ENCODE peak calls at places on chromosomes 12 and 14, in five cellular contexts. K is GM06990, L is AG04450, O is fibroblast of lung, A is HepG2. V is an unnamed sample.

GRCh38 chr12:127389923-127390322 is 877.0 kb upstream of the TMEM132C start:
- DNase-seq in K (no peak), L (peak), O (peak), A (peak), V (peak)

GRCh38 chr12:54579696-54580333 is 8.6 kb downstream of the PPP1R1A start:
- DNase-seq in K (peak), L (peak), O (peak), A (peak), V (peak)

GRCh38 chr12:54631988-54632728 is 2.5 kb downstream of the LACRT start:
- DNase-seq in K (no peak), L (no peak), O (no peak), A (no peak), V (no peak)

GRCh38 chr12:23950775-23951391 is 1.4 kb upstream of the SOX5 start:
- DNase-seq in K (no peak), L (no peak), O (peak), A (peak), V (peak)

GRCh38 chr12:105041186-105041585 is 43.1 kb downstream of the ALDH1L2 start:
- DNase-seq in K (no peak), L (no peak), O (no peak), A (no peak), V (no peak)

GRCh38 chr14:105577339-105577861 is 51.0 kb downstream of the TMEM121 start:
- DNase-seq in K (peak), L (no peak), O (no peak), A (no peak), V (no peak)

GRCh38 chr14:100149789-100150611 is 9.4 kb downstream of the DEGS2 start:
- DNase-seq in K (no peak), L (no peak), O (no peak), A (no peak), V (no peak)

GRCh38 chr14:31967669-31967975 is 109.5 kb upstream of the ARHGAP5 start:
- DNase-seq in K (no peak), L (no peak), O (no peak), A (peak), V (no peak)

GRCh38 chr12:124543591-124544310 is 23.7 kb downstream of the NCOR2 start:
- DNase-seq in K (no peak), L (no peak), O (no peak), A (no peak), V (no peak)

GRCh38 chr14:37903561-37904191 is 304.0 kb upstream of the SSTR1 start:
- DNase-seq in K (no peak), L (peak), O (peak), A (peak), V (peak)

GRCh38 chr12:79121486-79121885 is 256.9 kb downstream of the SYT1 start:
- DNase-seq in K (no peak), L (no peak), O (no peak), A (no peak), V (peak)

GRCh38 chr12:57849035-57849434 is 2.5 kb upstream of the CTDSP2 start:
- DNase-seq in K (no peak), L (no peak), O (no peak), A (no peak), V (no peak)

GRCh38 chr12:110619534-110619953 is 5.6 kb downstream of the TCTN1 start:
- DNase-seq in K (peak), L (no peak), O (no peak), A (no peak), V (no peak)

DNA sequence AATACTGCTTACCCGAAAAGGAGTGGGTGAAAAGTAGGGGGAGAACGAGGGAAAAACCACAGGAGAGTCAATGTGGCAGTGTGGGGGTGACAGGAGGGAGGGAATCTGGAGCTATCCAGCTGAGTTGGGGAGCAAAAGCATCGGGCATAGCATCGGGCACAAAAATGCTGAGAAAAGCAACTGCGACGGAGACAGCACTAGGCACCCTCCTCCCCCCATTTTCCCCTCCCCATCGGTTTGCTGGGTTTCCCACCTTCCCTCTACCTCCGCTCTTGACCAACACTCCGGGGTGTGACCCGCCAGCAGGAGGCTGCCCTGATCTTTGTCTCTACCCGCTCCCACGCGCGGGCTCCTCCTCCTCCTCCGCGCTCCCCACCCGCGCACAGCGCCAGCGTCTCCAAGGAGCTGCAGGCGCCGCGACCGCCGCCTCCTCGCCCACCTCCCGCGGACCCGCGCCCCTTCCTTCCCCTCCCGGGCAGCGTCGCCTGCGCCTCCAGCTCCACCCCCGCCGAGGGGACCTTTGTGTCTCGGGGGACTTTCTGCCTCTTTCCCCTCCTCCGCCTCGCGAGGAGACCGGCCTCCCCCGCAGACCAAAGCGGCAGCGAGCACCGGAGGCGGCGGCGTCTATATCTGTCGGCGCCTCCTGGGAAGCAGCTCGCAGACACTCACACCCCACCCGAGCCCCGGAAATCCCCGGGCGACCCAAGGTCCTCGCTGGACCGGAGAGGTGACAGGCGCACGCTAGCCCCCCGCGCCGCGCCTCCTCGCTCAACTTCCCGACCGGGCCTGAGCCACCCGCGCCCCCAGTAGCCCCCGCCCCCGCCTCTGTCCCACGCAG is 939 bp downstream of the CDK17 start:
- DNase-seq in K (peak), L (no peak), O (peak), A (peak), V (peak)
- TF ChIP-seq CTCF in K (peak), L (peak), O (no peak), A (peak), V (peak)

DNA sequence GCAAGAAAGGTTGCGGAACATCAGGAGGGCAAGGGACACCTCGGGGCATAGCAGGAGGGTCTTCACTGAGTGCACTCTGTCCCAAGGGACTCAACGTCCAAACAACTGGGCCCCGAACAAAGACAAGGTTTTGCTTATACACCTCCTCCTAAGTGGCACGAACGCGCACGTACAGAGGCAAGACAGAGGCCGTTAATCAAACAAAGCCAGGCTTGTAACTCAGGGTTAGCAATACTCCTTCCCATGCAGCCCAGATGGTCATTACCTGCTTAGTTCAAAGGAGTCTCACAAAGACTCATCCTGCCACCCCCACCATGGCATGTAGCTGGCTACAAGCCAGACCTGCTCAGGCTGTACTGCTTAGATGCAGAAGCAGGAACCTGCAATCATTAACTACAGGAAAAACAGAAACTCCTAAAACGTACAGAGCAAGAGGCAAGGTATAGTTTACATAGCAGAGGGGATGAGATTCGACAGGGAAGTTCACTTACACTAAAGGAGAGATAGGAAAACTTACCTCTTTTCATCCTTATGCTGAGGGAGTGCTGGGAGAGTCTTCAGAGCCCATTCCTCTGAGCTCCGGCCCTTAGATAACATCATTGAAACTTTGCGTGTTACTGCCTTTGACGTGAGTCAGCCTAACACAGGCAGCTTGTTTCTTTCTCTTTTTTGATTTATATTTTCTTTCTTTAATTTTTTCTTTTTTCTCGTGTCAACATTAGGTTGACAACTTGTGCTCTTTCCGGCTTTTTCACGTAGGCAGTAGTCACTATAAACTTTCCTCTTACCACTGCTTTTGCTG is 1319.1 kb downstream of the TMEM121 start:
- DNase-seq in K (peak), L (no peak), O (no peak), A (peak), V (peak)
- H3K4me3 ChIP-seq in K (peak), L (no peak), O (no peak), A (peak), V (peak)

GRCh38 chr14:99028041-99028440 is 244.0 kb downstream of the BCL11B start:
- DNase-seq in K (no peak), L (no peak), O (no peak), A (no peak), V (no peak)

GRCh38 chr14:99029150-99029915 is 242.7 kb downstream of the BCL11B start:
- DNase-seq in K (no peak), L (no peak), O (no peak), A (no peak), V (no peak)

GRCh38 chr14:99029916-99030305 is 242.1 kb downstream of the BCL11B start:
- DNase-seq in K (no peak), L (no peak), O (no peak), A (no peak), V (no peak)

GRCh38 chr14:99030436-99030835 is 241.6 kb downstream of the BCL11B start:
- DNase-seq in K (no peak), L (no peak), O (no peak), A (no peak), V (no peak)

GRCh38 chr14:99028521-99028920 is 243.5 kb downstream of the BCL11B start:
- DNase-seq in K (no peak), L (no peak), O (no peak), A (no peak), V (no peak)
- TF ChIP-seq CTCF in K (no peak), L (no peak), O (no peak), A (no peak), V (no peak)

GRCh38 chr14:93480867-93481266 is 50.1 kb downstream of the UNC79 start:
- DNase-seq in K (no peak), L (no peak), O (no peak), A (no peak), V (no peak)
- H3K4me3 ChIP-seq in K (no peak), L (no peak), O (no peak), A (no peak), V (no peak)

GRCh38 chr12:88633312-88633711 is 53.0 kb upstream of the KITLG start:
- DNase-seq in K (no peak), L (no peak), O (no peak), A (no peak), V (peak)
- TF ChIP-seq CTCF in K (peak), L (peak), O (no peak), A (no peak), V (peak)

GRCh38 chr12:50828121-50828520 is 14.6 kb upstream of the TMPRSS12 start:
- DNase-seq in K (no peak), L (no peak), O (no peak), A (no peak), V (no peak)

GRCh38 chr12:50820177-50820576 is 22.5 kb upstream of the TMPRSS12 start:
- DNase-seq in K (no peak), L (no peak), O (no peak), A (no peak), V (no peak)

GRCh38 chr12:50825372-50825838 is 17.3 kb upstream of the TMPRSS12 start:
- DNase-seq in K (peak), L (peak), O (peak), A (peak), V (peak)

GRCh38 chr12:50822082-50822481 is 20.6 kb upstream of the TMPRSS12 start:
- DNase-seq in K (no peak), L (no peak), O (no peak), A (no peak), V (no peak)

DNA sequence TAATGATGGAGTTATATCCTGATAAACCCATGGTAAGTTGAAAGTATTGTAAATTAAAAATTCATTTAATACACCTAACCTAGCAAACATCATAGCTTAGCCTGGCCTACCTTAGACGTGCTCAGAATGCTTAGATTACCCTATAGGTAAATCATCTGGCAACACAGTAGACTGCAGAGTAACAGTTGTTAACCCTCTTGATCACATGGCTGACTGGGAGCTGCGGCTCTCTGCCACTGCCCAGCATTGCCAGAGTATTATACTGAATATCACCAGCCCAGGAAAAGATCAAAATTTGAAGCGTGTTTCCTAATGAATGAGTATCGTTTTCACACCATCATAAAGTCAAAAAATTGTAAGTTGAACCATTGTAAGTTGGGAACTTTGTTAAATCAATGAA is 17.8 kb upstream of the TMPRSS12 start:
- DNase-seq in K (no peak), L (no peak), O (no peak), A (no peak), V (no peak)
- H3K4me3 ChIP-seq in K (no peak), L (no peak), O (no peak), A (peak), V (no peak)

GRCh38 chr14:58297762-58298476 is 436 bp upstream of the ARID4A start:
- DNase-seq in K (peak), L (peak), O (peak), A (peak), V (peak)
- TF ChIP-seq CTCF in K (peak), L (no peak), O (no peak), A (peak), V (no peak)

GRCh38 chr14:34498684-34499412 is 36.8 kb upstream of the SPTSSA start:
- DNase-seq in K (no peak), L (no peak), O (peak), A (peak), V (peak)

GRCh38 chr14:34501997-34502396 is 37.5 kb downstream of the EAPP start:
- DNase-seq in K (no peak), L (no peak), O (peak), A (no peak), V (peak)

GRCh38 chr14:34496007-34496678 is 34.1 kb upstream of the SPTSSA start:
- DNase-seq in K (no peak), L (no peak), O (no peak), A (no peak), V (peak)

GRCh38 chr14:34501004-34501580 is 38.4 kb downstream of the EAPP start:
- DNase-seq in K (no peak), L (no peak), O (no peak), A (no peak), V (no peak)

GRCh38 chr14:34496679-34497513 is 34.9 kb upstream of the SPTSSA start:
- DNase-seq in K (no peak), L (peak), O (peak), A (peak), V (peak)
- H3K4me3 ChIP-seq in K (no peak), L (no peak), O (peak), A (peak), V (no peak)

V was measured in cardiac fibroblast.